ENCODE peak calls at places on chromosomes 7 and 10, in six cellular contexts. G is HepG2, U is A549, H is upper lobe of left lung, O is GM12878, I is K562. P is an unnamed sample.

GRCh38 chr7:140215281-140215680 is 38.5 kb upstream of the KDM7A start:
- ATAC-seq in G (no peak), U (no peak), H (no peak), O (no peak), I (peak), P (no peak)

GRCh38 chr10:5551531-5552375 is 27.0 kb downstream of the CALML3 start:
- ATAC-seq in G (no peak), U (no peak), H (no peak), O (peak), I (peak), P (no peak)

GRCh38 chr10:62454696-62455451 is 80.7 kb downstream of the ZNF365 start:
- ATAC-seq in G (no peak), U (peak), H (peak), O (no peak), I (no peak), P (peak)

GRCh38 chr10:47361293-47361692 is 13.1 kb downstream of the RBP3 start:
- ATAC-seq in G (peak), U (peak), H (no peak), O (peak), I (peak), P (no peak)

GRCh38 chr10:54463644-54464043 is 337.4 kb downstream of the PCDH15 start:
- ATAC-seq in G (no peak), U (no peak), H (no peak), O (no peak), I (no peak), P (no peak)

GRCh38 chr7:79452495-79453265 is 787 bp downstream of the MAGI2 start:
- ATAC-seq in G (peak), U (peak), H (peak), O (no peak), I (no peak), P (peak)

GRCh38 chr7:129391546-129392211 is 42.6 kb upstream of the STRIP2 start:
- ATAC-seq in G (no peak), U (no peak), H (no peak), O (no peak), I (no peak), P (no peak)

GRCh38 chr10:17682236-17682946 is 38.4 kb downstream of the STAM start:
- ATAC-seq in G (no peak), U (no peak), H (no peak), O (peak), I (no peak), P (no peak)

GRCh38 chr7:35379481-35379880 is 125.6 kb upstream of the TBX20 start:
- ATAC-seq in G (no peak), U (no peak), H (no peak), O (no peak), I (no peak), P (no peak)

GRCh38 chr7:1247527-1248041 is 14.9 kb downstream of the UNCX start:
- ATAC-seq in G (no peak), U (no peak), H (no peak), O (no peak), I (no peak), P (no peak)

DNA sequence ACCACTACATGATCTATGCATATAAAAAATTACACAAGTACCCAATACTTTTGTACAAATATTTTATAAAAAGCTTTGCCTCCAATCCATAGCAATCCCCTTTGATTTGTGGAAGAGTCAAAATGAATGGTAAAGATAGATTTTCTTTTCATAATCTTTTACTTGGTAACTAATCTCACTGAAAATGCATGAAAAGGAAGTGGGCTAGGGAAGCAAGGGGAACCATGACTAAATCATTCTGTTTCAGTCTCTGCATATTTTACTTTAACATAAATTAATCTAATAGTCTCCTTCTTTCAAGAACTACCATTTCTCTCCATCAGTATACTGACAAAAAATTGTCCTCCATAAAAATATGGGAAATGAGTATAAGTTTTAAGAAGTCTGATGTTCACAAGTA is 96.9 kb downstream of the TES start:
- ATAC-seq in G (no peak), U (no peak), H (no peak), O (no peak), I (no peak), P (no peak)
- TF ChIP-seq EP300 in G (no peak), U (no peak), H (no peak), O (no peak), I (no peak), P (no peak)

GRCh38 chr10:16156681-16157080 is 280.1 kb upstream of the PTER start:
- ATAC-seq in G (no peak), U (no peak), H (no peak), O (no peak), I (no peak), P (no peak)

DNA sequence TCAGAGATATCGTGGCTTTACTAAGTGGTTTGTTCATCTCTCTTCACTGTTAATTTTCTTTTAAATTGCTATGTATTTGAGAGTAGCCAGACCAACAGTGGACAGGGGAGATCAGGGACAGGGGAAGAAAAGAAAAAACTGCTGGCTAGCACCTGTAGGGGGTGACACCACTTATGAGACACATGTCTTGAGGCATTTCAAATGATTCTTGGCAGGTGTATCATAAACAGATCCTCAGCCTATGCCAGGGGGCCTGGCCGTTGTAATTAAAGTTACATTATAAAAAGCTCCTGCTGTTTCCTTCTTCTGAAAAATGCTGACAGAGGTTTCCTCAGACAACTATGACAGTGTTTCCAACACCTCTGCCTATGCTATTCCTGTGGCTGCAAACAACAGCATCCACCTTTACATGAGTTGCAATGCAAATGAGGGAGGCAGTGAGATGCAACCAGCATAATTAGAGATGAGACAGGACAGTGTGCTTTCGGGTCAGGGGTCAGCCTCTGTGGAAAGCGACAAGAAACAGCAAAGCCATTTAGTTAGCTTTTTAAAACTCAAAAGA is 281.0 kb upstream of the PTER start:
- ATAC-seq in G (no peak), U (no peak), H (no peak), O (no peak), I (no peak), P (no peak)
- TF ChIP-seq EP300 in G (no peak), U (no peak), H (no peak), O (no peak), I (no peak), P (no peak)

GRCh38 chr10:29622382-29622885 is 12.3 kb downstream of the SVIL start:
- ATAC-seq in G (no peak), U (no peak), H (no peak), O (no peak), I (no peak), P (no peak)
- TF ChIP-seq EP300 in G (no peak), U (no peak), H (no peak), O (no peak), I (no peak), P (no peak)

DNA sequence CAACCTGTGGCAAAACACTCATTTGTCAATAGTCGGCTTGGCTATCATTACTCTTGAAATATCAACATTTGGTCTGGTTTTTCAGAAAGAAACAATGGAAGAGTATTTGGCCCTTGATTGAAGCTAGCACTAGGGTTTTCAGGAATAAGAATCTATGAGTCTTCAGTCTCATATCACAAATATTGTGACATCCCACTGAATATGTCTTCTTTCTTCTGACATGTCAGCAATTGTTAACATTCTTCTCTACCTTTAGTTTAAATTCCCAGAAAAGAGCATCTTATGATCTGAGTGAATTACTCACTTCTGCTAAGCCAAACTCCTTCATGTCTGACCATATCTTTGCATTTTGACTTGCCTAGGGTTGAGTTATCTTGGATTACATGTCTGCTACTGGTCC is 435.2 kb upstream of the SEMA3D start:
- ATAC-seq in G (no peak), U (no peak), H (no peak), O (no peak), I (no peak), P (no peak)
- TF ChIP-seq EP300 in G (no peak), U (no peak), H (no peak), O (no peak), I (no peak), P (no peak)